ENCODE peak calls at places on chromosomes 2 and 18, in five cellular contexts. One of them, this sample, is unnamed.

GRCh38 chr18:12811191-12811950 is 72.7 kb downstream of the PTPN2 start:
- DNase-seq in GM23248: peak; percentile 35
- DNase-seq in NCI-H69: no peak
- DNase-seq in foreskin fibroblast: no peak
- DNase-seq in activated CD4-positive, alpha-beta T cell treated with anti-CD3 and anti-CD28 coated beads, Interleukin-2, amount 50 U/mL, for 24 hours: no peak
- DNase-seq in this sample: no peak

GRCh38 chr2:159773876-159774275 is 24.1 kb downstream of the CD302 start:
- DNase-seq in GM23248: no peak
- DNase-seq in NCI-H69: no peak
- DNase-seq in foreskin fibroblast: no peak
- DNase-seq in activated CD4-positive, alpha-beta T cell treated with anti-CD3 and anti-CD28 coated beads, Interleukin-2, amount 50 U/mL, for 24 hours: no peak
- DNase-seq in this sample: no peak

GRCh38 chr2:197852127-197852526 is 47.7 kb downstream of the PLCL1 start:
- DNase-seq in GM23248: no peak
- DNase-seq in NCI-H69: peak; percentile 19
- DNase-seq in foreskin fibroblast: no peak
- DNase-seq in activated CD4-positive, alpha-beta T cell treated with anti-CD3 and anti-CD28 coated beads, Interleukin-2, amount 50 U/mL, for 24 hours: no peak
- DNase-seq in this sample: no peak

GRCh38 chr2:122683018-122683417 is 927.6 kb downstream of the TSN start:
- DNase-seq in GM23248: no peak
- DNase-seq in NCI-H69: no peak
- DNase-seq in foreskin fibroblast: no peak
- DNase-seq in activated CD4-positive, alpha-beta T cell treated with anti-CD3 and anti-CD28 coated beads, Interleukin-2, amount 50 U/mL, for 24 hours: no peak
- DNase-seq in this sample: no peak

GRCh38 chr2:105929506-105929905 is 184.8 kb downstream of the NCK2 start:
- DNase-seq in GM23248: peak; percentile 4
- DNase-seq in NCI-H69: no peak
- DNase-seq in foreskin fibroblast: no peak
- DNase-seq in activated CD4-positive, alpha-beta T cell treated with anti-CD3 and anti-CD28 coated beads, Interleukin-2, amount 50 U/mL, for 24 hours: no peak
- DNase-seq in this sample: no peak

GRCh38 chr2:23420091-23420839 is 35.3 kb downstream of the KLHL29 start:
- DNase-seq in GM23248: no peak
- DNase-seq in NCI-H69: no peak
- DNase-seq in foreskin fibroblast: no peak
- DNase-seq in activated CD4-positive, alpha-beta T cell treated with anti-CD3 and anti-CD28 coated beads, Interleukin-2, amount 50 U/mL, for 24 hours: no peak
- DNase-seq in this sample: no peak

GRCh38 chr2:26345284-26345553 is 724 bp upstream of the SELENOI start:
- DNase-seq in GM23248: no peak
- DNase-seq in NCI-H69: peak; percentile 61
- DNase-seq in foreskin fibroblast: no peak
- DNase-seq in activated CD4-positive, alpha-beta T cell treated with anti-CD3 and anti-CD28 coated beads, Interleukin-2, amount 50 U/mL, for 24 hours: no peak
- DNase-seq in this sample: no peak

GRCh38 chr2:86396304-86396785 is 44.8 kb upstream of the KDM3A start:
- DNase-seq in GM23248: peak; percentile 50
- DNase-seq in NCI-H69: peak; percentile 7
- DNase-seq in foreskin fibroblast: peak; percentile 7
- DNase-seq in activated CD4-positive, alpha-beta T cell treated with anti-CD3 and anti-CD28 coated beads, Interleukin-2, amount 50 U/mL, for 24 hours: no peak
- DNase-seq in this sample: peak; percentile 33

GRCh38 chr2:55103039-55103438 is 52.8 kb upstream of the RTN4 start:
- DNase-seq in GM23248: peak; percentile 40
- DNase-seq in NCI-H69: no peak
- DNase-seq in foreskin fibroblast: no peak
- DNase-seq in activated CD4-positive, alpha-beta T cell treated with anti-CD3 and anti-CD28 coated beads, Interleukin-2, amount 50 U/mL, for 24 hours: no peak
- DNase-seq in this sample: no peak

GRCh38 chr2:37629529-37629928 is 41.9 kb downstream of the CDC42EP3 start:
- DNase-seq in GM23248: peak; percentile 74
- DNase-seq in NCI-H69: no peak
- DNase-seq in foreskin fibroblast: peak; percentile 62
- DNase-seq in activated CD4-positive, alpha-beta T cell treated with anti-CD3 and anti-CD28 coated beads, Interleukin-2, amount 50 U/mL, for 24 hours: no peak
- DNase-seq in this sample: no peak